ENCODE peak calls at places on chromosomes 7 and 10, in six cellular contexts. One of them, this sample, is unnamed.

GRCh38 chr7:151009340-151010001 is 14.8 kb downstream of the ATG9B start:
- DNase-seq in GM12865: no peak
- DNase-seq in epithelial cell of esophagus: no peak
- DNase-seq in BE2C: no peak
- DNase-seq in lower leg skin: no peak
- DNase-seq in vagina: no peak
- DNase-seq in this sample: no peak

GRCh38 chr10:22475857-22476600 is 130.7 kb downstream of the SPAG6 start:
- DNase-seq in vagina: peak; percentile 42
- DNase-seq in lower leg skin: no peak
- DNase-seq in GM12865: peak; percentile 50
- DNase-seq in epithelial cell of esophagus: no peak
- DNase-seq in BE2C: no peak
- DNase-seq in this sample: peak; percentile 54

GRCh38 chr10:78957471-78958039 is 111.2 kb upstream of the ZMIZ1 start:
- DNase-seq in epithelial cell of esophagus: no peak
- DNase-seq in BE2C: no peak
- DNase-seq in GM12865: no peak
- DNase-seq in lower leg skin: no peak
- DNase-seq in vagina: no peak
- DNase-seq in this sample: no peak

GRCh38 chr10:72353963-72354355 is 760 bp downstream of the DNAJB12 start:
- DNase-seq in GM12865: peak; percentile 22
- DNase-seq in BE2C: no peak
- DNase-seq in epithelial cell of esophagus: no peak
- DNase-seq in lower leg skin: no peak
- DNase-seq in vagina: no peak
- DNase-seq in this sample: no peak

GRCh38 chr7:155512246-155512887 is 34.0 kb downstream of the CNPY1 start:
- DNase-seq in epithelial cell of esophagus: no peak
- DNase-seq in lower leg skin: no peak
- DNase-seq in BE2C: no peak
- DNase-seq in GM12865: no peak
- DNase-seq in vagina: no peak
- DNase-seq in this sample: no peak

GRCh38 chr10:7579681-7580080 is 87.1 kb downstream of the ITIH5 start:
- DNase-seq in GM12865: no peak
- DNase-seq in epithelial cell of esophagus: no peak
- DNase-seq in vagina: no peak
- DNase-seq in lower leg skin: no peak
- DNase-seq in BE2C: no peak
- DNase-seq in this sample: no peak

GRCh38 chr7:133797818-133798485 is 329.2 kb upstream of the LRGUK start:
- DNase-seq in epithelial cell of esophagus: peak; percentile 15
- DNase-seq in BE2C: no peak
- DNase-seq in vagina: no peak
- DNase-seq in lower leg skin: no peak
- DNase-seq in GM12865: no peak
- DNase-seq in this sample: no peak

GRCh38 chr10:69329721-69330178 is 51.5 kb downstream of the HK1 start:
- DNase-seq in epithelial cell of esophagus: no peak
- DNase-seq in BE2C: no peak
- DNase-seq in vagina: no peak
- DNase-seq in GM12865: no peak
- DNase-seq in lower leg skin: no peak
- DNase-seq in this sample: no peak

GRCh38 chr10:93313798-93314197 is 168.3 kb downstream of the MYOF start:
- DNase-seq in epithelial cell of esophagus: no peak
- DNase-seq in GM12865: peak; percentile 80
- DNase-seq in vagina: no peak
- DNase-seq in lower leg skin: no peak
- DNase-seq in BE2C: no peak
- DNase-seq in this sample: peak; percentile 18

GRCh38 chr10:29130190-29130673 is 158.6 kb upstream of the LYZL1 start:
- DNase-seq in vagina: no peak
- DNase-seq in BE2C: no peak
- DNase-seq in GM12865: peak; percentile 36
- DNase-seq in epithelial cell of esophagus: peak; percentile 49
- DNase-seq in lower leg skin: no peak
- DNase-seq in this sample: no peak

GRCh38 chr10:104479906-104480579 is 126.4 kb downstream of the CFAP58 start:
- DNase-seq in epithelial cell of esophagus: no peak
- DNase-seq in BE2C: no peak
- DNase-seq in GM12865: no peak
- DNase-seq in lower leg skin: no peak
- DNase-seq in vagina: no peak
- DNase-seq in this sample: no peak

GRCh38 chr10:117131390-117132327 is 6.4 kb downstream of the VAX1 start:
- DNase-seq in vagina: no peak
- DNase-seq in GM12865: no peak
- DNase-seq in lower leg skin: no peak
- DNase-seq in epithelial cell of esophagus: no peak
- DNase-seq in BE2C: no peak
- DNase-seq in this sample: peak; percentile 6

GRCh38 chr7:141702047-141702567 is at the start of gene DENND11:
- DNase-seq in BE2C: peak; percentile 74
- DNase-seq in GM12865: peak; percentile 64
- DNase-seq in epithelial cell of esophagus: peak; percentile 64
- DNase-seq in vagina: no peak
- DNase-seq in lower leg skin: no peak
- DNase-seq in this sample: peak; percentile 74

GRCh38 chr7:2516194-2516555 is 3.4 kb upstream of the LFNG start:
- DNase-seq in BE2C: no peak
- DNase-seq in GM12865: no peak
- DNase-seq in epithelial cell of esophagus: no peak
- DNase-seq in vagina: no peak
- DNase-seq in lower leg skin: no peak
- DNase-seq in this sample: no peak

GRCh38 chr10:26221571-26221970 is 5.0 kb downstream of the GAD2 start:
- DNase-seq in epithelial cell of esophagus: no peak
- DNase-seq in GM12865: no peak
- DNase-seq in lower leg skin: no peak
- DNase-seq in vagina: no peak
- DNase-seq in BE2C: no peak
- DNase-seq in this sample: no peak

GRCh38 chr10:55214608-55215007 is 413.6 kb upstream of the PCDH15 start:
- DNase-seq in vagina: no peak
- DNase-seq in BE2C: no peak
- DNase-seq in lower leg skin: no peak
- DNase-seq in GM12865: no peak
- DNase-seq in epithelial cell of esophagus: peak; percentile 48
- DNase-seq in this sample: no peak

GRCh38 chr10:78656815-78657621 is 411.7 kb upstream of the ZMIZ1 start:
- DNase-seq in epithelial cell of esophagus: no peak
- DNase-seq in lower leg skin: no peak
- DNase-seq in BE2C: peak; percentile 84
- DNase-seq in vagina: no peak
- DNase-seq in GM12865: no peak
- DNase-seq in this sample: no peak

GRCh38 chr7:13639416-13639815 is 350.1 kb downstream of the ETV1 start:
- DNase-seq in epithelial cell of esophagus: no peak
- DNase-seq in lower leg skin: no peak
- DNase-seq in BE2C: peak; percentile 10
- DNase-seq in vagina: no peak
- DNase-seq in GM12865: no peak
- DNase-seq in this sample: no peak

GRCh38 chr10:93199221-93199681 is 125.6 kb downstream of the CYP26A1 start:
- DNase-seq in epithelial cell of esophagus: peak; percentile 21
- DNase-seq in vagina: no peak
- DNase-seq in GM12865: peak; percentile 26
- DNase-seq in BE2C: no peak
- DNase-seq in lower leg skin: peak; percentile 63
- DNase-seq in this sample: no peak

GRCh38 chr7:140638311-140638791 is 2.3 kb downstream of the DENND2A start:
- DNase-seq in BE2C: no peak
- DNase-seq in vagina: no peak
- DNase-seq in epithelial cell of esophagus: peak; percentile 32
- DNase-seq in lower leg skin: peak; percentile 49
- DNase-seq in GM12865: no peak
- DNase-seq in this sample: no peak

GRCh38 chr10:66591865-66592264 is 334.0 kb upstream of the LRRTM3 start:
- DNase-seq in BE2C: no peak
- DNase-seq in GM12865: no peak
- DNase-seq in epithelial cell of esophagus: peak; percentile 24
- DNase-seq in lower leg skin: no peak
- DNase-seq in vagina: no peak
- DNase-seq in this sample: no peak

GRCh38 chr7:54888067-54888735 is 129.2 kb upstream of the SEC61G start:
- DNase-seq in GM12865: no peak
- DNase-seq in lower leg skin: no peak
- DNase-seq in BE2C: peak; percentile 83
- DNase-seq in vagina: no peak
- DNase-seq in epithelial cell of esophagus: no peak
- DNase-seq in this sample: no peak

GRCh38 chr10:59698326-59698725 is 11.3 kb downstream of the SLC16A9 start:
- DNase-seq in vagina: no peak
- DNase-seq in GM12865: no peak
- DNase-seq in epithelial cell of esophagus: no peak
- DNase-seq in BE2C: no peak
- DNase-seq in lower leg skin: no peak
- DNase-seq in this sample: no peak

GRCh38 chr7:1569016-1569415 is 816 bp downstream of the PSMG3 start:
- DNase-seq in BE2C: no peak
- DNase-seq in epithelial cell of esophagus: peak; percentile 22
- DNase-seq in lower leg skin: no peak
- DNase-seq in GM12865: peak; percentile 63
- DNase-seq in vagina: peak; percentile 89
- DNase-seq in this sample: no peak

GRCh38 chr7:22853138-22853537 is 30.5 kb upstream of the TOMM7 start:
- DNase-seq in GM12865: no peak
- DNase-seq in lower leg skin: no peak
- DNase-seq in epithelial cell of esophagus: no peak
- DNase-seq in vagina: no peak
- DNase-seq in BE2C: no peak
- DNase-seq in this sample: no peak

GRCh38 chr7:22851140-22851539 is 28.5 kb upstream of the TOMM7 start:
- DNase-seq in GM12865: no peak
- DNase-seq in lower leg skin: no peak
- DNase-seq in BE2C: no peak
- DNase-seq in vagina: no peak
- DNase-seq in epithelial cell of esophagus: peak; percentile 67
- DNase-seq in this sample: no peak

GRCh38 chr7:22854158-22855048 is 31.8 kb upstream of the TOMM7 start:
- DNase-seq in epithelial cell of esophagus: peak; percentile 70
- DNase-seq in lower leg skin: peak; percentile 86
- DNase-seq in vagina: peak; percentile 94
- DNase-seq in GM12865: peak; percentile 96
- DNase-seq in BE2C: peak; percentile 75
- DNase-seq in this sample: peak; percentile 90

GRCh38 chr7:22855049-22855392 is 32.4 kb upstream of the TOMM7 start:
- DNase-seq in vagina: no peak
- DNase-seq in GM12865: no peak
- DNase-seq in epithelial cell of esophagus: no peak
- DNase-seq in BE2C: no peak
- DNase-seq in lower leg skin: no peak
- DNase-seq in this sample: no peak

GRCh38 chr7:22853674-22854157 is 31.1 kb upstream of the TOMM7 start:
- DNase-seq in epithelial cell of esophagus: peak; percentile 42
- DNase-seq in GM12865: peak; percentile 80
- DNase-seq in vagina: no peak
- DNase-seq in BE2C: no peak
- DNase-seq in lower leg skin: peak; percentile 41
- DNase-seq in this sample: no peak
- TF ChIP-seq CTCF in epithelial cell of esophagus: no peak
- TF ChIP-seq CTCF in GM12865: peak; percentile 69
- TF ChIP-seq CTCF in vagina: peak; percentile 16
- TF ChIP-seq CTCF in BE2C: no peak
- TF ChIP-seq CTCF in lower leg skin: no peak
- TF ChIP-seq CTCF in this sample: peak; percentile 10

DNA sequence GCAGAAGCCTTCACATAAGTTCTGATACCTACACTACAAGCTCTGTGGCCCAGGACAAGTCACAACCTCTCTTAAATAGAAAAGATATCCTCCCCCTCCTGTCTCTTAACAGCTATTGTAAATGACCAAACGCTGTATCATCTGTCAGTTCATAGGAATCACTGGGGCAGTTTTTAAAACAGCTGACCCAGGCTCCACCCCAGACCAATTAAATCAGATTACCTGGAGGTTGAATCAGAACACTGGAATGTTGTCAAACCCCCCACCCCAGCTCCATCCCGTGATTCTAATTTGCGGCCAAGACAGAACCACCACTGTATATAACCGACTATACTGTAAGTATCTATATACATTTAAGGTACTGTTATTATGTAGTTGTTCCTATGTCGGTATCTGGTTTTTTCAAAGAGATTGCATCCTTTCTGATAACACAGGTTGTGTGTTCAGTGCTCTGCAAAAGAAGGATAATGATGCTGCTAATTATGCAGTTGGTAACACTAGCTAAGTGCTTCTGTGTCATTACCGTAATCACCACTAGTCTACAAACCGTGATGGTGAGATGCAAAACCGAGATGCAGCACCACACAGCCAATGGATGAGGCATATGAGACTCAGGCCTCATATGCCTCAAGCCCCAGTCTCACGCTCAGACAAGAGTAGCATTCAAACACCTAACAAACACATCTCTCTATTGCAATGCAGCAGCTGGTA is 47.4 kb downstream of the TNS3 start:
- DNase-seq in BE2C: no peak
- DNase-seq in epithelial cell of esophagus: peak; percentile 90
- DNase-seq in lower leg skin: no peak
- DNase-seq in vagina: no peak
- DNase-seq in GM12865: no peak
- DNase-seq in this sample: no peak
- TF ChIP-seq CTCF in BE2C: peak; percentile 16
- TF ChIP-seq CTCF in epithelial cell of esophagus: peak; percentile 16
- TF ChIP-seq CTCF in lower leg skin: no peak
- TF ChIP-seq CTCF in vagina: no peak
- TF ChIP-seq CTCF in GM12865: no peak
- TF ChIP-seq CTCF in this sample: no peak

GRCh38 chr10:118827466-118828155 is 72.8 kb upstream of the CACUL1 start:
- DNase-seq in epithelial cell of esophagus: no peak
- DNase-seq in GM12865: no peak
- DNase-seq in BE2C: no peak
- DNase-seq in lower leg skin: no peak
- DNase-seq in vagina: no peak
- DNase-seq in this sample: no peak
- TF ChIP-seq CTCF in epithelial cell of esophagus: peak; percentile 26
- TF ChIP-seq CTCF in GM12865: peak; percentile 30
- TF ChIP-seq CTCF in BE2C: peak; percentile 52
- TF ChIP-seq CTCF in lower leg skin: no peak
- TF ChIP-seq CTCF in vagina: no peak
- TF ChIP-seq CTCF in this sample: peak; percentile 43

GRCh38 chr7:44489955-44490350 is 505 bp downstream of the NUDCD3 start:
- DNase-seq in lower leg skin: no peak
- DNase-seq in GM12865: peak; percentile 53
- DNase-seq in BE2C: no peak
- DNase-seq in epithelial cell of esophagus: peak; percentile 63
- DNase-seq in vagina: no peak
- DNase-seq in this sample: no peak

GRCh38 chr7:44484482-44485313 is 5.8 kb downstream of the NUDCD3 start:
- DNase-seq in vagina: no peak
- DNase-seq in epithelial cell of esophagus: no peak
- DNase-seq in lower leg skin: no peak
- DNase-seq in GM12865: no peak
- DNase-seq in BE2C: no peak
- DNase-seq in this sample: no peak

GRCh38 chr7:44486001-44486400 is 4.5 kb downstream of the NUDCD3 start:
- DNase-seq in GM12865: no peak
- DNase-seq in vagina: no peak
- DNase-seq in BE2C: no peak
- DNase-seq in lower leg skin: no peak
- DNase-seq in epithelial cell of esophagus: no peak
- DNase-seq in this sample: no peak

GRCh38 chr7:44488955-44489354 is 1.5 kb downstream of the NUDCD3 start:
- DNase-seq in epithelial cell of esophagus: no peak
- DNase-seq in lower leg skin: no peak
- DNase-seq in BE2C: no peak
- DNase-seq in vagina: no peak
- DNase-seq in GM12865: no peak
- DNase-seq in this sample: no peak

GRCh38 chr7:44486693-44487092 is 3.8 kb downstream of the NUDCD3 start:
- DNase-seq in BE2C: no peak
- DNase-seq in epithelial cell of esophagus: peak; percentile 74
- DNase-seq in lower leg skin: no peak
- DNase-seq in vagina: no peak
- DNase-seq in GM12865: no peak
- DNase-seq in this sample: no peak
- TF ChIP-seq CTCF in BE2C: no peak
- TF ChIP-seq CTCF in epithelial cell of esophagus: peak; percentile 27
- TF ChIP-seq CTCF in lower leg skin: no peak
- TF ChIP-seq CTCF in vagina: no peak
- TF ChIP-seq CTCF in GM12865: no peak
- TF ChIP-seq CTCF in this sample: no peak